ENCODE peak calls at places on chromosomes 6 and 20, in five cellular contexts. U is A549, K is Peyer's patch, W is EL, H is mammary epithelial cell. T is an unnamed sample.

GRCh38 chr6:31579546-31580445 is 2.4 kb downstream of the LTB start:
- DNase-seq in U (no peak), K (no peak), W (no peak), H (no peak), T (no peak)

GRCh38 chr20:5668529-5668868 is 81.7 kb upstream of the SHLD1 start:
- DNase-seq in U (no peak), K (no peak), W (no peak), H (peak; percentile 97), T (no peak)

GRCh38 chr6:163324928-163325784 is 89.4 kb upstream of the QKI start:
- DNase-seq in U (peak; percentile 75), K (no peak), W (peak; percentile 51), H (no peak), T (no peak)

GRCh38 chr6:91462236-91462635 is 875.4 kb upstream of the MAP3K7 start:
- DNase-seq in U (no peak), K (no peak), W (no peak), H (no peak), T (no peak)

GRCh38 chr20:14643146-14643545 is 305.7 kb upstream of the FLRT3 start:
- DNase-seq in U (no peak), K (no peak), W (no peak), H (no peak), T (no peak)

GRCh38 chr6:136987526-136987925 is 57.2 kb downstream of the IL20RA start:
- DNase-seq in U (no peak), K (no peak), W (no peak), H (no peak), T (no peak)

GRCh38 chr20:34468956-34469355 is 47.3 kb upstream of the DYNLRB1 start:
- DNase-seq in U (no peak), K (no peak), W (no peak), H (no peak), T (peak; percentile 31)

GRCh38 chr6:157669747-157670216 is 153.3 kb upstream of the SNX9 start:
- DNase-seq in U (peak; percentile 27), K (peak; percentile 23), W (peak; percentile 78), H (peak; percentile 56), T (peak; percentile 74)

GRCh38 chr6:37134622-37135191 is 35.2 kb upstream of the PIM1 start:
- DNase-seq in U (peak; percentile 96), K (no peak), W (peak; percentile 99), H (peak; percentile 95), T (peak; percentile 71)